ENCODE peak calls at places on chromosomes 7 and 10, in nine cellular contexts. U is psoas muscle, S is body of pancreas, I is HCT116, E is prostate gland, V is astrocyte of the spinal cord, X is AG10803, H is right atrium auricular region, R is PC-9. Q is an unnamed sample.

GRCh38 chr7:55309040-55309991 is 55.8 kb upstream of the LANCL2 start:
- DNase-seq in V (no peak), H (no peak), R (no peak), I (no peak), S (no peak), E (no peak), U (no peak), X (no peak), Q (peak)

GRCh38 chr10:102413053-102413705 is 5.4 kb downstream of the PSD start:
- DNase-seq in E (no peak), U (no peak), I (no peak), V (no peak), S (no peak), X (no peak), H (no peak), R (no peak), Q (peak)

GRCh38 chr7:21169667-21170605 is 257.9 kb upstream of the SP4 start:
- DNase-seq in U (no peak), I (no peak), S (no peak), X (no peak), V (no peak), E (no peak), H (no peak), R (no peak), Q (no peak)

GRCh38 chr7:117014673-117015133 is 61.4 kb downstream of the ST7 start:
- DNase-seq in U (peak), S (peak), H (peak), I (no peak), E (peak), X (peak), V (peak), R (no peak), Q (peak)

GRCh38 chr7:28725911-28726310 is 232.2 kb downstream of the TRIL start:
- DNase-seq in E (no peak), R (no peak), X (no peak), U (no peak), V (peak), H (no peak), I (no peak), S (no peak), Q (no peak)

GRCh38 chr7:127943541-127944521 is 87.4 kb downstream of the LRRC4 start:
- DNase-seq in U (no peak), H (no peak), R (no peak), S (peak), V (peak), X (peak), E (no peak), I (no peak), Q (no peak)

GRCh38 chr10:34801066-34801738 is 13.9 kb downstream of the PARD3 start:
- DNase-seq in V (no peak), R (no peak), S (no peak), U (no peak), H (no peak), I (no peak), E (no peak), X (no peak), Q (no peak)

GRCh38 chr7:133572853-133573252 is 320.0 kb downstream of the EXOC4 start:
- DNase-seq in V (no peak), E (no peak), H (no peak), S (no peak), U (no peak), I (no peak), R (no peak), X (no peak), Q (no peak)

GRCh38 chr7:115822801-115823200 is 207.8 kb downstream of the TFEC start:
- DNase-seq in I (no peak), S (no peak), E (no peak), R (no peak), U (no peak), X (no peak), H (no peak), V (no peak), Q (no peak)

GRCh38 chr7:101399759-101400158 is 37.1 kb downstream of the COL26A1 start:
- DNase-seq in H (no peak), V (no peak), E (no peak), I (no peak), R (no peak), S (no peak), U (no peak), X (peak), Q (no peak)

GRCh38 chr7:69464035-69464434 is 134.2 kb upstream of the AUTS2 start:
- DNase-seq in S (no peak), R (no peak), V (no peak), X (no peak), E (no peak), I (no peak), H (no peak), U (no peak), Q (no peak)

GRCh38 chr7:20993693-20994092 is 207.0 kb upstream of the SP8 start:
- DNase-seq in I (no peak), H (no peak), R (no peak), V (no peak), S (no peak), E (no peak), X (no peak), U (no peak), Q (no peak)

GRCh38 chr10:110868981-110869380 is 2.7 kb upstream of the PDCD4 start:
- DNase-seq in U (no peak), V (no peak), X (no peak), E (no peak), H (no peak), I (no peak), S (no peak), R (no peak), Q (peak)

GRCh38 chr10:77837248-77837924 is 89.2 kb downstream of the DLG5 start:
- DNase-seq in E (no peak), R (no peak), I (no peak), S (no peak), V (peak), U (no peak), H (no peak), X (peak), Q (peak)

DNA sequence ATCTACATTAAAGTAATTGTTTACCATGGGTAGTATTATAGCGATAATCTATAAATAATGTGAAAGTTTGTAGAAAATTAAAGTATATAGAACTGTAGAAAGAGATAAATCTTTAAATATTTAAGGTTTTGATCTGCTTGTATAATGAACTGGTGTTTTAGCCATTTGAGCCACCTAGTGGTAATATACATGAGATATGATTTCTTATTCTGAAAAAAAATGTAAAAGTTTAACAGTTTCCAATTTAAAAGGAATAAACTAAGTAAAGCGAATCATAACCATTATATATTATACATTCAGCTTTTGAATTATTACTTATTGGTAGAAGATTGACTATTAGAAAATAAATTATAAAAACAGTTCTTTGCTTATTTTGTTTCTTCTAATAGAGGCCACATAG is 91.2 kb downstream of the OTUD1 start:
- DNase-seq in E (no peak), S (no peak), R (no peak), U (no peak), X (peak), H (no peak), V (peak), I (no peak), Q (no peak)
- TF ChIP-seq CTCF in E (no peak), S (peak), R (peak), U (peak), X (peak), H (no peak), V (peak), I (peak), Q (peak)

GRCh38 chr10:70540789-70541360 is 61.7 kb downstream of the PRF1 start:
- DNase-seq in I (no peak), X (no peak), E (no peak), H (no peak), R (no peak), U (no peak), S (no peak), V (no peak), Q (no peak)

GRCh38 chr10:70543911-70544310 is 58.6 kb downstream of the PRF1 start:
- DNase-seq in I (no peak), U (no peak), E (no peak), X (no peak), V (no peak), H (no peak), S (no peak), R (no peak), Q (no peak)

GRCh38 chr10:70541738-70542564 is 60.6 kb downstream of the PRF1 start:
- DNase-seq in X (no peak), S (no peak), R (no peak), E (no peak), V (no peak), I (no peak), H (no peak), U (no peak), Q (no peak)

GRCh38 chr10:70544431-70545340 is 57.9 kb downstream of the PRF1 start:
- DNase-seq in H (no peak), I (no peak), U (no peak), V (no peak), R (no peak), S (no peak), E (no peak), X (no peak), Q (no peak)

GRCh38 chr10:70542565-70542938 is 60.0 kb downstream of the PRF1 start:
- DNase-seq in E (no peak), I (no peak), X (no peak), H (no peak), R (no peak), V (no peak), S (no peak), U (no peak), Q (no peak)
- TF ChIP-seq CTCF in E (no peak), I (no peak), X (peak), H (no peak), R (peak), V (peak), S (no peak), U (no peak), Q (no peak)

DNA sequence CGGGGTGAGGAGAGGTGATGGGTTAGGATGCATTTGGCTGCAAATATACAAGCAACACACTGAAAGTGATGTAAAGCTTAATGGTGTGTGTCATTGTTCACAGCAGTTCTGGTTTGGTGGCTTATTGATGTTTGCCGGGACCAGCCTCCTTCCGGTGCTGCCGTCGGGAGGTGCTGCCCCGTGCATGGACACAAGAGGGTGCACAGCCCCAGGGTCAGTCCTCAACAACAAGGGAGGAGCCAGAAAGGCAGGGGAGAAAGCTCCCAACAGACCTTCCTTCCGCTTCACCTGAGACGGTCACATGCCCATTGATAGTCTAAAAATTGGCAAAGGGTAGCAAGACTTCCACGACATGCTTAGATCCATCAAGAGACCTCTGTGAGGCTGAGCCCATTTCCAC is 9.5 kb downstream of the RNF32 start:
- DNase-seq in X (no peak), I (peak), V (no peak), R (no peak), H (no peak), E (no peak), U (no peak), S (peak), Q (peak)
- TF ChIP-seq CTCF in X (peak), I (peak), V (peak), R (no peak), H (no peak), E (peak), U (no peak), S (peak), Q (peak)

GRCh38 chr7:142984297-142984696 is 22.1 kb upstream of the KEL start:
- DNase-seq in R (no peak), S (no peak), I (no peak), U (no peak), V (no peak), E (no peak), H (no peak), X (no peak), Q (no peak)

DNA sequence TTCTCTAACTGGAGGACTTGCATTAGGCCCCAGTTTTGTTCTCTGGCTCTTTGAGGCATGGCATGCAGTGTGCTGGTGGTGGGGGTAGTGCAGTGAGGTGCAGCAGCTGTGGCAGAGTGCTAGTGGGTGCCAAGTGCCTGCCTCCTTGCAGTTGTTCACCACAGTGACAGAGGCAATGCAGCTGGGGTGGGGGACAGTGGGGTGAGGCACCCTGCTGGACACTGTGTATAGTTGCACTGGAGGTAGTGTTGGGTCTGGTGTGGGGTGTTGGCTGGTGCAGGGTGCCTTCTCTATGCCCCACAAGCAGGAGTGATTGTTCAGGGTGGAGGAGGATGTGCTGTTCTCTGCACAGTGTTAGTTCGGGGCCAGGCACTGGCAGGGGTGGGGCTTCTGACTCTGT is 21.7 kb upstream of the KEL start:
- DNase-seq in H (no peak), S (no peak), R (no peak), U (no peak), X (no peak), V (no peak), I (no peak), E (no peak), Q (no peak)
- TF ChIP-seq CTCF in H (no peak), S (no peak), R (no peak), U (no peak), X (no peak), V (no peak), I (no peak), E (no peak), Q (no peak)

GRCh38 chr10:112675560-112676083 is 228.6 kb downstream of the VTI1A start:
- DNase-seq in X (no peak), S (no peak), I (no peak), R (no peak), V (no peak), E (no peak), U (no peak), H (no peak), Q (no peak)
- TF ChIP-seq CTCF in X (no peak), S (no peak), I (no peak), R (no peak), V (no peak), E (no peak), U (no peak), H (no peak), Q (no peak)

GRCh38 chr7:47502240-47502877 is 79.6 kb downstream of the TNS3 start:
- DNase-seq in U (no peak), V (peak), X (no peak), I (no peak), R (no peak), E (no peak), H (no peak), S (no peak), Q (no peak)
- TF ChIP-seq CTCF in U (no peak), V (no peak), X (no peak), I (no peak), R (no peak), E (no peak), H (no peak), S (no peak), Q (no peak)

DNA sequence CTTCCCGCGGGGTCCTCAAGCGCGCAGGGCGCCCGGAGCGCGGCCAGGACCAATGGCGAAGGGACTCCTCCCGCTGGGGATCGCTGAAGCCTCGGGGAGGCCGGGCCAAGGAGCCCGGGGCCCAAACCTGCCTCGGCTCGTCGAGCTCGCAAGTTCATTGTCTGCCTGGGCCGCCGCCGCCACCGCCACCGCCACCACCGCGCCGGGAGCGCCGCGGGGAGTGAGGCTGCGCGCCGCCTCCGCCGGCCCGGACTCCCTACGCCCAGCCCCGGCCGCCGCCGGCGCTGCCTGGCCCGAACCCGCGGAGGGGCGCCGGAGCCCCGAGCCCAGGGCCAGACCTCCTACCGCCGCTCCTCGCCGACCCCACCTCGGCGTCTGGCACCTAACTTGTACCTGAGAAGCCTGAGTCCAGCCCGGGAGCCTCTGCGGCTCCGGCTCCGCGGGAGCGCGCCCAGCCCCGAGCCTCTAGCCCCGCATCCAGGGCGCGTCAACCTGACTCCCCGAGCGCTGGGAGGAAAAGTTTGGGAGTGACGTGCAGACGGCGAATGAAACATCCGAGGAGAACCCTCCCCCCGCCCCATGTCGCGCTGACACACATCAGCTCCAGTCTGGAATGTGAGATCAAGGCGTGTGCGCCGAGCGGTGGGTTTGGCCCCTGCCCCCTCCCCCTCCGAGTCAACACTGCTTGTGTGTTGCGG is at the start of gene CHST15:
- DNase-seq in V (peak), U (peak), X (peak), S (peak), H (peak), E (peak), R (peak), I (peak), Q (peak)
- TF ChIP-seq CTCF in V (no peak), U (no peak), X (no peak), S (no peak), H (no peak), E (no peak), R (no peak), I (no peak), Q (no peak)

GRCh38 chr7:129829677-129830631 is 122.8 kb downstream of the UBE2H start:
- DNase-seq in X (peak), H (no peak), I (peak), E (peak), U (peak), S (peak), V (peak), R (no peak), Q (peak)

GRCh38 chr7:129832701-129833227 is 120.0 kb downstream of the UBE2H start:
- DNase-seq in X (no peak), H (no peak), U (no peak), I (no peak), V (no peak), R (no peak), S (no peak), E (no peak), Q (no peak)

GRCh38 chr7:129830949-129831348 is 121.8 kb downstream of the UBE2H start:
- DNase-seq in X (no peak), U (no peak), I (no peak), R (no peak), S (no peak), E (no peak), H (no peak), V (no peak), Q (no peak)

GRCh38 chr7:129832282-129832681 is 120.5 kb downstream of the UBE2H start:
- DNase-seq in S (no peak), I (no peak), V (no peak), R (no peak), X (no peak), U (no peak), H (no peak), E (peak), Q (no peak)

GRCh38 chr7:129831424-129832058 is 121.2 kb downstream of the UBE2H start:
- DNase-seq in U (no peak), H (no peak), R (peak), I (peak), S (peak), E (no peak), X (peak), V (peak), Q (no peak)
- TF ChIP-seq CTCF in U (no peak), H (no peak), R (no peak), I (no peak), S (no peak), E (no peak), X (no peak), V (no peak), Q (no peak)

DNA sequence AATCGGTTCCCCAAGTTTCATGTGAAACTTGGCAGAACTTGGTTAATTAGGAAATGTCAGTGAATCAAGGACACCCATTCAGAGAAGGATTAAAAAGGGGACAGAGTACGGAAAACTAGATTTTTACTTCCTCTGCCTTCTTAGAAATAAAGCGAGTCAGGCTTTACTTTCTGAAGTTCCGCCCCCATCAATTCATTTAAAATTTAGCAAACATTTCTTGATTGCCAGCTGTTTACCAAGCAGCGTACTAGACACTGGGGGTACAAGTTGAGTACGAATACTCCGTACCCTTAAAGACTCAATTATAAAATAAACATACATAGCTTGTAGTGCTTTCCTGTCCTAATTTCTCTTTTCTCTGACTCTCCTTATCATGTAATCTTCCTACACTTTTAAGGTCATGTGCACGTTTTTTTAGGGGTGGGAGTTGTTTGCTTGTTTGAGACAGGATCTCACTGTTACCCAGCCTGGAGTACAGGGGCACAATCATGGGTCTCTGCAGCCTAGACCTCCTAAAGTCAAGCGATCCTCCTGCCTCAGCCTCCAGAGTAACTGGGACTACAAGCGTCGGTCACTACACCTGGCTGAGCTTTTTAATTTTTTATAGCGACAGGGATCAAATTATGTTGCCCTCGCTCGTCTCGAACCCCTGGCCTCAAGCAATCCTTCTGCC is 704 bp upstream of the ABI1 start:
- DNase-seq in V (no peak), I (no peak), E (no peak), X (no peak), U (no peak), S (no peak), R (no peak), H (no peak), Q (no peak)
- TF ChIP-seq CTCF in V (no peak), I (peak), E (no peak), X (no peak), U (peak), S (no peak), R (peak), H (no peak), Q (peak)

Q was measured in activated CD8-positive, alpha-beta T cell treated with anti-CD3 and anti-CD28 coated beads for 36 hours.